ENCODE peak calls at places on chromosome 19, in eight cellular contexts. M, W, V, L, G, B, A and S are unnamed samples.

GRCh38 chr19:46898731-46899130 is 37.9 kb downstream of the ARHGAP35 start:
- DNase-seq in M (peak), W (no peak), V (no peak), L (no peak), G (peak), B (no peak), A (no peak), S (no peak)

GRCh38 chr19:8017808-8018207 is 12.4 kb upstream of the ELAVL1 start:
- DNase-seq in M (no peak), W (no peak), V (no peak), L (no peak), G (no peak), B (no peak), A (peak), S (peak)

GRCh38 chr19:48711106-48711662 is 8.3 kb downstream of the MAMSTR start:
- DNase-seq in M (no peak), W (no peak), V (no peak), L (no peak), G (no peak), B (no peak), A (no peak), S (no peak)

GRCh38 chr19:8529369-8530006 is 15.5 kb upstream of the ZNF414 start:
- DNase-seq in M (no peak), W (no peak), V (no peak), L (no peak), G (no peak), B (no peak), A (no peak), S (no peak)

GRCh38 chr19:19528721-19529490 is at the start of gene YJEFN3:
- DNase-seq in M (no peak), W (no peak), V (peak), L (peak), G (no peak), B (no peak), A (no peak), S (no peak)

GRCh38 chr19:3712663-3713531 is 4.7 kb downstream of the TJP3 start:
- DNase-seq in M (no peak), W (no peak), V (no peak), L (no peak), G (no peak), B (no peak), A (peak), S (peak)

GRCh38 chr19:45499196-45500180 is 1.2 kb downstream of the PPM1N start:
- DNase-seq in M (peak), W (peak), V (peak), L (peak), G (peak), B (no peak), A (peak), S (peak)

GRCh38 chr19:44824758-44825157 is 15.9 kb downstream of the BCAM start:
- DNase-seq in M (no peak), W (no peak), V (no peak), L (no peak), G (no peak), B (no peak), A (no peak), S (no peak)

GRCh38 chr19:6776999-6777398 is 4.5 kb downstream of the VAV1 start:
- DNase-seq in M (no peak), W (no peak), V (no peak), L (no peak), G (no peak), B (no peak), A (no peak), S (no peak)

GRCh38 chr19:53328967-53329366 is 4.6 kb upstream of the ZNF845 start:
- DNase-seq in M (no peak), W (no peak), V (peak), L (peak), G (no peak), B (no peak), A (peak), S (no peak)

GRCh38 chr19:10768936-10769335 is 51.1 kb downstream of the DNM2 start:
- DNase-seq in M (no peak), W (no peak), V (no peak), L (no peak), G (no peak), B (no peak), A (no peak), S (no peak)

GRCh38 chr19:51123381-51124186 is 1.1 kb upstream of the SIGLEC9 start:
- DNase-seq in M (no peak), W (no peak), V (no peak), L (no peak), G (no peak), B (no peak), A (peak), S (no peak)

GRCh38 chr19:49473868-49474544 is at the start of gene FLT3LG:
- DNase-seq in M (peak), W (peak), V (peak), L (peak), G (peak), B (peak), A (peak), S (peak)

GRCh38 chr19:53696951-53697350 is 65.2 kb downstream of the DPRX start:
- DNase-seq in M (no peak), W (no peak), V (peak), L (no peak), G (no peak), B (no peak), A (no peak), S (no peak)

GRCh38 chr19:58538257-58539168 is 5.4 kb upstream of the TRIM28 start:
- DNase-seq in M (no peak), W (no peak), V (peak), L (peak), G (no peak), B (peak), A (no peak), S (peak)

GRCh38 chr19:1590641-1591397 is 1.8 kb downstream of the MBD3 start:
- DNase-seq in M (peak), W (no peak), V (peak), L (no peak), G (peak), B (no peak), A (peak), S (no peak)

GRCh38 chr19:2869618-2870017 is 2.5 kb downstream of the ZNF556 start:
- DNase-seq in M (no peak), W (no peak), V (no peak), L (no peak), G (no peak), B (no peak), A (no peak), S (no peak)

GRCh38 chr19:50357178-50358100 is 8.0 kb downstream of the NAPSA start:
- DNase-seq in M (peak), W (peak), V (peak), L (peak), G (peak), B (peak), A (peak), S (peak)

GRCh38 chr19:42115219-42115618 is 17.0 kb downstream of the POU2F2 start:
- DNase-seq in M (no peak), W (no peak), V (no peak), L (no peak), G (no peak), B (no peak), A (no peak), S (no peak)

GRCh38 chr19:986083-986482 is 1.9 kb downstream of the WDR18 start:
- DNase-seq in M (no peak), W (no peak), V (no peak), L (no peak), G (no peak), B (no peak), A (no peak), S (no peak)

GRCh38 chr19:33214621-33215020 is 11.0 kb downstream of the SLC7A10 start:
- DNase-seq in M (peak), W (no peak), V (peak), L (no peak), G (peak), B (no peak), A (no peak), S (no peak)

GRCh38 chr19:23415561-23416191 is 20.4 kb upstream of the ZNF91 start:
- DNase-seq in M (peak), W (no peak), V (peak), L (peak), G (peak), B (peak), A (peak), S (peak)

GRCh38 chr19:12935071-12935470 is 1.6 kb upstream of the FARSA start:
- DNase-seq in M (no peak), W (no peak), V (no peak), L (no peak), G (no peak), B (no peak), A (no peak), S (no peak)

GRCh38 chr19:32677657-32678056 is 2.0 kb downstream of the RGS9BP start:
- DNase-seq in M (no peak), W (no peak), V (peak), L (no peak), G (no peak), B (no peak), A (no peak), S (no peak)

GRCh38 chr19:29609636-29610035 is 3.6 kb downstream of the POP4 start:
- DNase-seq in M (no peak), W (no peak), V (no peak), L (no peak), G (no peak), B (no peak), A (no peak), S (no peak)

GRCh38 chr19:17260842-17261325 is 3.7 kb downstream of the USHBP1 start:
- DNase-seq in M (peak), W (peak), V (peak), L (peak), G (peak), B (peak), A (peak), S (peak)

GRCh38 chr19:17716309-17716929 is 2.9 kb upstream of the MAP1S start:
- DNase-seq in M (no peak), W (no peak), V (no peak), L (no peak), G (no peak), B (no peak), A (no peak), S (no peak)

GRCh38 chr19:6489278-6490061 is 7.9 kb upstream of the DENND1C start:
- DNase-seq in M (no peak), W (no peak), V (no peak), L (no peak), G (no peak), B (no peak), A (no peak), S (no peak)

GRCh38 chr19:1088419-1089066 is 6.6 kb downstream of the POLR2E start:
- DNase-seq in M (no peak), W (no peak), V (no peak), L (no peak), G (no peak), B (no peak), A (no peak), S (no peak)

GRCh38 chr19:3570619-3571018 is 2.1 kb upstream of the HMG20B start:
- DNase-seq in M (no peak), W (no peak), V (no peak), L (no peak), G (no peak), B (no peak), A (no peak), S (no peak)

GRCh38 chr19:2549701-2550191 is 73.8 kb downstream of the GADD45B start:
- DNase-seq in M (peak), W (no peak), V (no peak), L (peak), G (peak), B (peak), A (peak), S (peak)